ENCODE peak calls at places on chromosome 9, in ten cellular contexts. Q, I, T, L, Z, C, F, B, W and K are unnamed samples.

GRCh38 chr9:38047301-38048251 is 21.5 kb downstream of the SHB start:
- DNase-seq in Q (no peak), I (no peak), T (peak), L (peak), Z (peak), C (peak), F (peak), B (peak), W (peak), K (peak)

GRCh38 chr9:34664281-34665108 is 2.0 kb upstream of the CCL27 start:
- DNase-seq in Q (peak), I (peak), T (peak), L (peak), Z (no peak), C (peak), F (no peak), B (peak), W (peak), K (no peak)

GRCh38 chr9:81814794-81815464 is 113.3 kb upstream of the SPATA31D4 start:
- DNase-seq in Q (no peak), I (no peak), T (no peak), L (no peak), Z (no peak), C (no peak), F (no peak), B (no peak), W (no peak), K (peak)

GRCh38 chr9:684950-685340 is 156.6 kb upstream of the DMRT1 start:
- DNase-seq in Q (no peak), I (no peak), T (no peak), L (no peak), Z (peak), C (no peak), F (no peak), B (peak), W (peak), K (no peak)

GRCh38 chr9:120852240-120853018 is 9.7 kb upstream of the PSMD5 start:
- DNase-seq in Q (no peak), I (no peak), T (no peak), L (no peak), Z (no peak), C (no peak), F (no peak), B (no peak), W (no peak), K (no peak)

GRCh38 chr9:87494970-87495471 is 2.6 kb upstream of the DAPK1 start:
- DNase-seq in Q (no peak), I (no peak), T (no peak), L (no peak), Z (no peak), C (no peak), F (no peak), B (peak), W (peak), K (no peak)

GRCh38 chr9:13988944-13989343 is 325.0 kb downstream of the NFIB start:
- DNase-seq in Q (no peak), I (no peak), T (no peak), L (no peak), Z (no peak), C (no peak), F (no peak), B (no peak), W (no peak), K (no peak)

GRCh38 chr9:134759913-134760312 is 118.3 kb downstream of the COL5A1 start:
- DNase-seq in Q (no peak), I (no peak), T (no peak), L (no peak), Z (no peak), C (no peak), F (no peak), B (no peak), W (no peak), K (no peak)

GRCh38 chr9:38142201-38142600 is 73.2 kb upstream of the SHB start:
- DNase-seq in Q (no peak), I (no peak), T (no peak), L (no peak), Z (peak), C (no peak), F (no peak), B (peak), W (peak), K (no peak)

GRCh38 chr9:115604831-115605483 is 487.0 kb upstream of the TNC start:
- DNase-seq in Q (no peak), I (no peak), T (no peak), L (peak), Z (peak), C (no peak), F (no peak), B (peak), W (peak), K (no peak)

GRCh38 chr9:74838351-74838750 is 49.4 kb downstream of the TRPM6 start:
- DNase-seq in Q (no peak), I (no peak), T (no peak), L (no peak), Z (no peak), C (no peak), F (no peak), B (peak), W (peak), K (no peak)

GRCh38 chr9:86163503-86163902 is 64.1 kb upstream of the GOLM1 start:
- DNase-seq in Q (no peak), I (no peak), T (no peak), L (no peak), Z (no peak), C (no peak), F (no peak), B (no peak), W (no peak), K (no peak)

GRCh38 chr9:93252116-93252780 is 68.3 kb downstream of the WNK2 start:
- DNase-seq in Q (no peak), I (no peak), T (no peak), L (peak), Z (no peak), C (no peak), F (no peak), B (no peak), W (no peak), K (no peak)

GRCh38 chr9:134494273-134494815 is 147.3 kb upstream of the COL5A1 start:
- DNase-seq in Q (no peak), I (no peak), T (no peak), L (no peak), Z (no peak), C (no peak), F (no peak), B (no peak), W (no peak), K (no peak)

GRCh38 chr9:16245756-16246440 is 624.6 kb downstream of the BNC2 start:
- DNase-seq in Q (no peak), I (no peak), T (no peak), L (no peak), Z (no peak), C (no peak), F (no peak), B (peak), W (no peak), K (no peak)

GRCh38 chr9:21708225-21708624 is 94.2 kb upstream of the MTAP start:
- DNase-seq in Q (no peak), I (no peak), T (no peak), L (no peak), Z (no peak), C (no peak), F (no peak), B (peak), W (peak), K (no peak)

GRCh38 chr9:35333551-35333950 is 156.4 kb upstream of the RUSC2 start:
- DNase-seq in Q (no peak), I (no peak), T (no peak), L (no peak), Z (no peak), C (no peak), F (peak), B (peak), W (peak), K (no peak)

GRCh38 chr9:86099695-86100364 is 472 bp upstream of the GOLM1 start:
- DNase-seq in Q (no peak), I (peak), T (peak), L (peak), Z (no peak), C (peak), F (no peak), B (peak), W (peak), K (no peak)

GRCh38 chr9:100204796-100205195 is 105.8 kb downstream of the INVS start:
- DNase-seq in Q (no peak), I (no peak), T (no peak), L (no peak), Z (no peak), C (no peak), F (no peak), B (no peak), W (no peak), K (no peak)

GRCh38 chr9:98861881-98862501 is 54.5 kb downstream of the GALNT12 start:
- DNase-seq in Q (no peak), I (peak), T (no peak), L (no peak), Z (peak), C (no peak), F (peak), B (peak), W (no peak), K (peak)

GRCh38 chr9:121189660-121190059 is 12.0 kb downstream of the RAB14 start:
- DNase-seq in Q (no peak), I (no peak), T (no peak), L (no peak), Z (no peak), C (no peak), F (no peak), B (no peak), W (no peak), K (no peak)

GRCh38 chr9:119216891-119217290 is 152.3 kb downstream of the BRINP1 start:
- DNase-seq in Q (peak), I (peak), T (no peak), L (peak), Z (no peak), C (no peak), F (no peak), B (no peak), W (no peak), K (no peak)

GRCh38 chr9:19456996-19457693 is 48.3 kb downstream of the ACER2 start:
- DNase-seq in Q (peak), I (peak), T (peak), L (peak), Z (no peak), C (no peak), F (peak), B (peak), W (peak), K (peak)

GRCh38 chr9:98108540-98109031 is 10.4 kb downstream of the TRIM14 start:
- DNase-seq in Q (peak), I (no peak), T (no peak), L (no peak), Z (no peak), C (peak), F (no peak), B (no peak), W (no peak), K (no peak)

GRCh38 chr9:98158071-98158791 is 34.2 kb downstream of the CORO2A start:
- DNase-seq in Q (no peak), I (no peak), T (peak), L (no peak), Z (no peak), C (no peak), F (no peak), B (no peak), W (no peak), K (peak)

GRCh38 chr9:114089206-114089840 is 9.8 kb downstream of the KIF12 start:
- DNase-seq in Q (no peak), I (no peak), T (no peak), L (no peak), Z (no peak), C (no peak), F (no peak), B (no peak), W (no peak), K (no peak)

GRCh38 chr9:88988796-88989641 is 2.2 kb upstream of the S1PR3 start:
- DNase-seq in Q (no peak), I (no peak), T (no peak), L (no peak), Z (peak), C (no peak), F (no peak), B (peak), W (peak), K (no peak)

GRCh38 chr9:12554636-12555035 is 138.5 kb upstream of the TYRP1 start:
- DNase-seq in Q (no peak), I (no peak), T (no peak), L (no peak), Z (no peak), C (no peak), F (no peak), B (peak), W (peak), K (no peak)

GRCh38 chr9:114099523-114100270 is 605 bp upstream of the KIF12 start:
- DNase-seq in Q (no peak), I (no peak), T (no peak), L (no peak), Z (no peak), C (no peak), F (no peak), B (no peak), W (no peak), K (no peak)

GRCh38 chr9:89749500-89750116 is 144.8 kb downstream of the GADD45G start:
- DNase-seq in Q (no peak), I (no peak), T (no peak), L (no peak), Z (no peak), C (no peak), F (no peak), B (no peak), W (no peak), K (no peak)

GRCh38 chr9:16594787-16595186 is 275.7 kb downstream of the BNC2 start:
- DNase-seq in Q (no peak), I (no peak), T (no peak), L (no peak), Z (no peak), C (no peak), F (no peak), B (no peak), W (no peak), K (no peak)

GRCh38 chr9:72586388-72587160 is 65.2 kb downstream of the TMC1 start:
- DNase-seq in Q (no peak), I (no peak), T (no peak), L (no peak), Z (no peak), C (no peak), F (peak), B (peak), W (peak), K (no peak)
- TF ChIP-seq CTCF in Q (no peak), I (no peak), T (no peak), L (no peak), Z (no peak), C (no peak), F (peak), B (no peak), W (peak), K (no peak)

DNA sequence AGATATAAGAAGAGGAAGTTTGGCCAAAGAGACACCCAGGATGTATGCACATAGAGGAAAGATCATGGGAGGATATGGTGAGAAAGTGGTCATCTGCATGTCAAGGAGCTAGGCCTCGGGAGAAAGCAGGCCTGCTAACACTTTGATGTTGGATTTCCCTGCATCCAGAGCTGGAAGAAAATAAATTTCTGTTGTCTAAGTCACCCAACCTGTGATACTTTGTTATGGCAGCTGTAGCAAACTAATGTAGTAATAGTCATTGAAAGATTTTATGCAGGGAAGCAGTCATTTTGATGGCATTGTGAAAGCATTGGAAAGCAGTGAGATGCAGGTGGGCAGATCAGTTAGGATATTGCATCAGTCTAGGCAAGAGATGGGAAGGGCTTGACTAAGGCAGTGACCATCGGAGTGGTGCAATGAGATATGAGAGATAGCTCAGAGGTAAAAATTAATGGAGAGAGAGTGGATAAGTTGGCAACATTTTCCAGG is 24.5 kb upstream of the FOCAD start:
- DNase-seq in Q (no peak), I (no peak), T (no peak), L (no peak), Z (no peak), C (no peak), F (no peak), B (no peak), W (peak), K (no peak)
- H3K4me3 ChIP-seq in Q (no peak), I (no peak), T (no peak), L (peak), Z (no peak), C (no peak), F (no peak), B (no peak), W (no peak), K (no peak)

DNA sequence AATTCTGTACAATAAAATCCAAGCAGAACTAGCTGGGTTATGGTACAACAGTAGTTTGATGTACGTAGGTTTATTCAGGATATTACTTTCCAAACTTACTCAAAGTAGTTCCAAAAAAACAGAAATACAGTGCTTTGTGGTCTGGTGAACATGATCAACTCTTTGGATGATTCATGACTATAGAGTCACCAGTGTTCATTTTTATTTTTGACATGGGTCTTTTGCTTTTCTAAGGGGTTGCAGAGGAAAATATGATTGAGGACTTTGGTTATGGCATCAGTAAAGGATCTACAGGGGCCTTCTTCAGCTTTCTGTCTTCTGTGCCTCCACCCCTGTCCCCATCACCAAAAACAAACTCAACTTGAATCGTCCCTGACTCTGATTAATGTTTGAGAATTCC is 127.2 kb downstream of the TLE4 start:
- DNase-seq in Q (no peak), I (no peak), T (no peak), L (no peak), Z (no peak), C (no peak), F (no peak), B (no peak), W (no peak), K (no peak)
- TF ChIP-seq CTCF in Q (no peak), I (no peak), T (no peak), L (no peak), Z (no peak), C (no peak), F (no peak), B (no peak), W (no peak), K (no peak)

DNA sequence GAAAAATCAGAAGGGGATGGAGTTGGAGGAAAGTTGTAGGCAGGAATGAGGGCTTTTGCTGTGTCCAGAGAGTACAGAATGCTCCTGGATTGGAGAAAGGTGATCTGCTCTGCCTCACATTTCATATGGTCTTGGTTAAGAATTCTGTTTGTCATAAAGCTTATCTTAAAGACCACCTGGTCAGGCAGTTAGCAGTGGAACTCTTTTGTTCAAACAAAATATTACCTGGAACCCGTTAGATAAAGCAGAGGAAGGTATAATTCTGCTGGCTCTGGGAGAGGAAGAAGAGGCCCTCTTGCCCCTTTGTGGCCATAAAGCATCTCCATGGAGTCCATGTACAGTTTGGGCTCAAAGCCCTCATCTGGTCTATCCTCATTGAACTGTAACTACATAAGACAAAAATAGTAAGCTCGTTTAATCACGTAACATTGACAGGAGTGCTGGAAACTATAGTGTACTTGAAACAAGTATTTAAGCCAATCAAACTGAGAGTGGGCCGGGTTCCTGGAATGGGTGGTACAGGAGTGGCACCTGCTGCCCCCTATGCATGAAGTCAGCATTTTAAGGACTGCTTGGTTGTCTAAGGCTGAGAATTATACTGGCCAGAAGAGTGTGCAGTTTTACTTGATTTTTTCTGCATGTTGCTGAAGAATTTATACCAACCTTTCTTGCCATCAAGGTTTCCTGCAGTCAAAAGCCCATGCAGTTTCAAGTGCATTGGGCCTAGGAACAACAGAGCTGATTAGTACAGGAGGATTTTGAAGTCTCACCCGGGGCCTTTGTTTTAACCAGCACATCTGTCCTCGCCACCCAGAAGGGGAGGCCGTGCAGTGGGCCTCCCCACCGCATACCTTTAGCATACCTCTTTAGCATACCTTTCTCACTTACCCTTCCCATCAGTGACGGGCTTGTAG is 39.9 kb downstream of the STXBP1 start:
- DNase-seq in Q (no peak), I (no peak), T (no peak), L (no peak), Z (no peak), C (no peak), F (no peak), B (no peak), W (no peak), K (no peak)
- H3K4me3 ChIP-seq in Q (no peak), I (no peak), T (no peak), L (no peak), Z (no peak), C (no peak), F (no peak), B (no peak), W (no peak), K (no peak)

DNA sequence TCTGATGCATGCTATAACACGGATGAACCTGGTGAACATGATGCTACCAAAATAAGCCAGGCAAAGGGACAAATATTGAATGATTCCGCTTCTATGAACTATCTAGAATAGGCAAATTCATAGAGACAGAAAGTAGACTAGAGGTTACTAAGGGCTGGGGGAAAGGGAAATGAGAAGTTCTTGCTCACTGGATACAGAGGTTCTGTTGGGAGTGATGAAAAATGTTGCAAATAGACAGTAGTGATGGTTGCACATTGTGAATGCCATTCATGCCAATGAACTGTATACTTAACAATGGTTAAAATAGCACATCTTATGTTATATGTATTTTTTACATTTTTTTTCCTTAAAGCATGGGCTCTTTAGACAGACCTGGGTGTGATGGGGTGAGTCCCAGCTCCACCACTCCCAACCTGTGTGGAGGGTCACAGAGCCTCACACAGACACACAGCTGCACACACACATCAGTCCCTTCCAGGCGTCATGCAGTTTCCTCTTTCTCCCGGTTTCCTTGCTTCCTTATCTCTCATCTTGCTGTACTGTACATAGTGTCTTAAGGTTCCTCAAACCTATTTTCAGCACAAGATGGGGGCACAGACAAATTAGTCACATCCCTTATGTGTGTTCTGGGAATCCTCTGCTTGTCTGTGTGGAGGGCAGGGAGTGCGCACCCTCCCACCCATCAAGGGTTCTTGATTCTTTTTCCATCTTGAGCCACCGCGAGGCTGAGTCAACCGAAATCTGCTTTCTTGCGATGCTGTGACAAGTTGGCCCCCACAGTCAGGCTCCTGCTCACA is 192.9 kb downstream of the CRB2 start:
- DNase-seq in Q (no peak), I (no peak), T (no peak), L (no peak), Z (no peak), C (no peak), F (no peak), B (no peak), W (no peak), K (no peak)
- TF ChIP-seq CTCF in Q (no peak), I (no peak), T (no peak), L (no peak), Z (no peak), C (no peak), F (no peak), B (no peak), W (no peak), K (no peak)

DNA sequence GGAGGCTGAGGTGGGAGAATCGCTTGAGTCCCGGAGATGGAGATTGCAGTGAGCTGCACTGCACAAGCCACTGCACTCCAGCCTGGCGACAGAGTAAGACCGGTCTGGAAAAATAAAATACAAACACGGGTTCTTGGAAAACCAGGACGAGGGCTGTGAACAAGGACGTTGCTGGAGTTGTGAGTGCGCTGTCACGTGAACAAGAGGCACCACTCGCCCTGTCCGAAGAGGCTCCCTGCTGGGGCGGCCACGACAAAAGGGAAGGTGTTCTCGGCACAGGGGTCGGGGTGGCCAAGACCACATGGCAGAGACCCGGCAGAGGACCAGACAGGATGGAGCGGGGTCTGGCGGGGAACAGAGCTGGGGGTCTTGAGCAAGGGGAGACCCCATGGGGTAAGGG is 30.6 kb upstream of the UBAC1 start:
- DNase-seq in Q (no peak), I (no peak), T (no peak), L (no peak), Z (no peak), C (no peak), F (no peak), B (no peak), W (no peak), K (no peak)
- H3K4me3 ChIP-seq in Q (no peak), I (no peak), T (no peak), L (no peak), Z (no peak), C (no peak), F (no peak), B (no peak), W (no peak), K (no peak)